ENCODE peak calls at places on chromosomes 11 and 22, in nine cellular contexts. One of them, this sample, is unnamed.

GRCh38 chr22:35742342-35743100 is 24.8 kb downstream of the APOL5 start:
- DNase-seq in NCI-H1105: no peak
- DNase-seq in GM13976: no peak
- DNase-seq in tibial nerve: no peak
- DNase-seq in GM12865: no peak
- DNase-seq in ovary: no peak
- DNase-seq in ELR: peak; percentile 88
- DNase-seq in HS-5: peak; percentile 72
- DNase-seq in NCI-H2081: no peak
- DNase-seq in this sample: no peak

GRCh38 chr11:114162719-114163123 is 103.2 kb downstream of the ZBTB16 start:
- DNase-seq in NCI-H1105: peak; percentile 95
- DNase-seq in GM13976: no peak
- DNase-seq in tibial nerve: peak; percentile 97
- DNase-seq in GM12865: no peak
- DNase-seq in ovary: peak; percentile 97
- DNase-seq in ELR: peak; percentile 71
- DNase-seq in HS-5: peak; percentile 80
- DNase-seq in NCI-H2081: peak; percentile 81
- DNase-seq in this sample: peak; percentile 86

GRCh38 chr11:69825941-69826340 is 6.7 kb upstream of the FGF3 start:
- DNase-seq in NCI-H1105: no peak
- DNase-seq in GM13976: no peak
- DNase-seq in tibial nerve: no peak
- DNase-seq in GM12865: no peak
- DNase-seq in ovary: no peak
- DNase-seq in ELR: no peak
- DNase-seq in HS-5: no peak
- DNase-seq in NCI-H2081: no peak
- DNase-seq in this sample: no peak

GRCh38 chr11:46336781-46337180 is 10.5 kb upstream of the DGKZ start:
- DNase-seq in NCI-H1105: no peak
- DNase-seq in GM13976: no peak
- DNase-seq in tibial nerve: no peak
- DNase-seq in GM12865: no peak
- DNase-seq in ovary: no peak
- DNase-seq in ELR: no peak
- DNase-seq in HS-5: no peak
- DNase-seq in NCI-H2081: no peak
- DNase-seq in this sample: no peak

GRCh38 chr11:110856993-110857812 is 145.0 kb upstream of the ARHGAP20 start:
- DNase-seq in NCI-H1105: no peak
- DNase-seq in GM13976: no peak
- DNase-seq in tibial nerve: no peak
- DNase-seq in GM12865: peak; percentile 50
- DNase-seq in ovary: no peak
- DNase-seq in ELR: no peak
- DNase-seq in HS-5: no peak
- DNase-seq in NCI-H2081: no peak
- DNase-seq in this sample: no peak

GRCh38 chr11:3123761-3124733 is 41.1 kb downstream of the OSBPL5 start:
- DNase-seq in NCI-H1105: no peak
- DNase-seq in GM13976: no peak
- DNase-seq in tibial nerve: peak; percentile 93
- DNase-seq in GM12865: no peak
- DNase-seq in ovary: peak; percentile 88
- DNase-seq in ELR: peak; percentile 96
- DNase-seq in HS-5: peak; percentile 88
- DNase-seq in NCI-H2081: no peak
- DNase-seq in this sample: peak; percentile 64

GRCh38 chr11:46916669-46917108 is 1.7 kb downstream of the LRP4 start:
- DNase-seq in NCI-H1105: peak; percentile 39
- DNase-seq in GM13976: peak; percentile 71
- DNase-seq in tibial nerve: no peak
- DNase-seq in GM12865: no peak
- DNase-seq in ovary: peak; percentile 74
- DNase-seq in ELR: peak; percentile 85
- DNase-seq in HS-5: no peak
- DNase-seq in NCI-H2081: no peak
- DNase-seq in this sample: peak; percentile 61

GRCh38 chr11:124717786-124718634 is 21.7 kb upstream of the NRGN start:
- DNase-seq in NCI-H1105: peak; percentile 53
- DNase-seq in GM13976: peak; percentile 48
- DNase-seq in tibial nerve: no peak
- DNase-seq in GM12865: no peak
- DNase-seq in ovary: peak; percentile 22
- DNase-seq in ELR: peak; percentile 49
- DNase-seq in HS-5: peak; percentile 18
- DNase-seq in NCI-H2081: peak; percentile 51
- DNase-seq in this sample: peak; percentile 81

GRCh38 chr11:129023968-129024676 is 81.5 kb upstream of the TP53AIP1 start:
- DNase-seq in NCI-H1105: no peak
- DNase-seq in GM13976: no peak
- DNase-seq in tibial nerve: no peak
- DNase-seq in GM12865: no peak
- DNase-seq in ovary: no peak
- DNase-seq in ELR: no peak
- DNase-seq in HS-5: no peak
- DNase-seq in NCI-H2081: peak; percentile 42
- DNase-seq in this sample: no peak

GRCh38 chr22:40178417-40179409 is 988 bp downstream of the TNRC6B start:
- DNase-seq in NCI-H1105: peak; percentile 18
- DNase-seq in GM13976: no peak
- DNase-seq in tibial nerve: peak; percentile 19
- DNase-seq in GM12865: peak; percentile 58
- DNase-seq in ovary: no peak
- DNase-seq in ELR: peak; percentile 67
- DNase-seq in HS-5: no peak
- DNase-seq in NCI-H2081: peak; percentile 27
- DNase-seq in this sample: no peak

GRCh38 chr11:105357764-105358163 is 218.2 kb upstream of the CARD18 start:
- DNase-seq in NCI-H1105: no peak
- DNase-seq in GM13976: no peak
- DNase-seq in tibial nerve: no peak
- DNase-seq in GM12865: no peak
- DNase-seq in ovary: no peak
- DNase-seq in ELR: peak; percentile 1
- DNase-seq in HS-5: no peak
- DNase-seq in NCI-H2081: no peak
- DNase-seq in this sample: no peak

GRCh38 chr11:57680552-57680874 is 12.6 kb downstream of the ZDHHC5 start:
- DNase-seq in NCI-H1105: no peak
- DNase-seq in GM13976: no peak
- DNase-seq in tibial nerve: no peak
- DNase-seq in GM12865: no peak
- DNase-seq in ovary: no peak
- DNase-seq in ELR: peak; percentile 62
- DNase-seq in HS-5: no peak
- DNase-seq in NCI-H2081: no peak
- DNase-seq in this sample: no peak

GRCh38 chr11:68892576-68892975 is 11.1 kb downstream of the MRPL21 start:
- DNase-seq in NCI-H1105: no peak
- DNase-seq in GM13976: no peak
- DNase-seq in tibial nerve: no peak
- DNase-seq in GM12865: no peak
- DNase-seq in ovary: no peak
- DNase-seq in ELR: no peak
- DNase-seq in HS-5: no peak
- DNase-seq in NCI-H2081: no peak
- DNase-seq in this sample: no peak

GRCh38 chr11:116730568-116730967 is 42.2 kb downstream of the BUD13 start:
- DNase-seq in NCI-H1105: no peak
- DNase-seq in GM13976: no peak
- DNase-seq in tibial nerve: no peak
- DNase-seq in GM12865: no peak
- DNase-seq in ovary: no peak
- DNase-seq in ELR: no peak
- DNase-seq in HS-5: no peak
- DNase-seq in NCI-H2081: no peak
- DNase-seq in this sample: no peak

GRCh38 chr11:46322759-46323158 is 24.5 kb upstream of the DGKZ start:
- DNase-seq in NCI-H1105: no peak
- DNase-seq in GM13976: no peak
- DNase-seq in tibial nerve: no peak
- DNase-seq in GM12865: no peak
- DNase-seq in ovary: no peak
- DNase-seq in ELR: peak; percentile 56
- DNase-seq in HS-5: no peak
- DNase-seq in NCI-H2081: no peak
- DNase-seq in this sample: no peak

GRCh38 chr11:2142300-2142759 is 3.1 kb upstream of the IGF2 start:
- DNase-seq in NCI-H1105: no peak
- DNase-seq in GM13976: no peak
- DNase-seq in tibial nerve: no peak
- DNase-seq in GM12865: no peak
- DNase-seq in ovary: no peak
- DNase-seq in ELR: peak; percentile 67
- DNase-seq in HS-5: peak; percentile 22
- DNase-seq in NCI-H2081: no peak
- DNase-seq in this sample: no peak

GRCh38 chr11:8083871-8084281 is 2.9 kb downstream of the TUB start:
- DNase-seq in NCI-H1105: no peak
- DNase-seq in GM13976: no peak
- DNase-seq in tibial nerve: no peak
- DNase-seq in GM12865: no peak
- DNase-seq in ovary: no peak
- DNase-seq in ELR: no peak
- DNase-seq in HS-5: no peak
- DNase-seq in NCI-H2081: no peak
- DNase-seq in this sample: no peak

This sample was measured in heart left ventricle.